ENCODE peak calls at places on chromosomes 5 and 9, in ten cellular contexts. A is stomach, M is AML-193, T is PC-3, G is A172, O is activated T-cell treated with anti-CD3 and anti-CD28 coated beads for 1 hour, L is epithelial cell of prostate, Q is GM23338, R is A673, F is heart left ventricle. U is an unnamed sample.

GRCh38 chr5:59036274-59036961 is 453.5 kb downstream of the RAB3C start:
- DNase-seq in A (no peak), M (peak), T (peak), G (peak), O (peak), L (peak), Q (no peak), R (peak), F (no peak), U (peak)

GRCh38 chr9:109588415-109588814 is 90.3 kb upstream of the PTPN3 start:
- DNase-seq in A (no peak), M (no peak), T (no peak), G (no peak), O (no peak), L (no peak), Q (no peak), R (no peak), F (no peak), U (no peak)

GRCh38 chr5:135600971-135601381 is 22.2 kb upstream of the CXCL14 start:
- DNase-seq in A (no peak), M (no peak), T (no peak), G (no peak), O (no peak), L (no peak), Q (no peak), R (no peak), F (no peak), U (no peak)

GRCh38 chr9:91421987-91422765 is 1.5 kb downstream of the NFIL3 start:
- DNase-seq in A (no peak), M (peak), T (no peak), G (peak), O (no peak), L (no peak), Q (no peak), R (peak), F (peak), U (no peak)

GRCh38 chr5:98905857-98906688 is 22.7 kb downstream of the CHD1 start:
- DNase-seq in A (no peak), M (peak), T (peak), G (peak), O (no peak), L (no peak), Q (peak), R (peak), F (no peak), U (no peak)

GRCh38 chr9:93203713-93204469 is 20.0 kb downstream of the WNK2 start:
- DNase-seq in A (no peak), M (no peak), T (no peak), G (no peak), O (no peak), L (no peak), Q (no peak), R (no peak), F (no peak), U (no peak)

GRCh38 chr5:137461636-137462596 is 37.2 kb downstream of the SPOCK1 start:
- DNase-seq in A (no peak), M (no peak), T (no peak), G (no peak), O (no peak), L (no peak), Q (peak), R (no peak), F (no peak), U (no peak)

GRCh38 chr9:21559402-21560280 is 77.5 kb upstream of the IFNE start:
- DNase-seq in A (peak), M (no peak), T (peak), G (no peak), O (peak), L (no peak), Q (peak), R (no peak), F (peak), U (no peak)

GRCh38 chr5:142960309-142960696 is 190.1 kb downstream of the ARHGAP26 start:
- DNase-seq in A (no peak), M (no peak), T (peak), G (peak), O (no peak), L (no peak), Q (no peak), R (no peak), F (no peak), U (no peak)

GRCh38 chr9:135536166-135536565 is 9.8 kb upstream of the OBP2A start:
- DNase-seq in A (peak), M (no peak), T (no peak), G (peak), O (no peak), L (no peak), Q (no peak), R (no peak), F (no peak), U (peak)

GRCh38 chr5:54764691-54765090 is 220.7 kb downstream of the ESM1 start:
- DNase-seq in A (no peak), M (no peak), T (no peak), G (no peak), O (no peak), L (no peak), Q (no peak), R (no peak), F (no peak), U (no peak)

GRCh38 chr9:91783411-91783810 is 166.6 kb downstream of the ROR2 start:
- DNase-seq in A (no peak), M (no peak), T (no peak), G (no peak), O (no peak), L (no peak), Q (no peak), R (no peak), F (no peak), U (no peak)

GRCh38 chr5:68421667-68422220 is 206.2 kb downstream of the PIK3R1 start:
- DNase-seq in A (no peak), M (no peak), T (no peak), G (no peak), O (no peak), L (no peak), Q (no peak), R (no peak), F (no peak), U (no peak)

GRCh38 chr5:2381070-2381469 is 370.4 kb downstream of the IRX2 start:
- DNase-seq in A (no peak), M (no peak), T (no peak), G (no peak), O (no peak), L (no peak), Q (no peak), R (no peak), F (no peak), U (no peak)

GRCh38 chr5:180519098-180519497 is 24.9 kb downstream of the CNOT6 start:
- DNase-seq in A (no peak), M (peak), T (no peak), G (no peak), O (no peak), L (no peak), Q (no peak), R (no peak), F (no peak), U (no peak)

GRCh38 chr5:88610586-88610985 is 272.4 kb downstream of the MEF2C start:
- DNase-seq in A (no peak), M (no peak), T (peak), G (no peak), O (no peak), L (no peak), Q (no peak), R (no peak), F (no peak), U (no peak)

GRCh38 chr5:122756263-122756911 is 18.5 kb upstream of the SNX2 start:
- DNase-seq in A (no peak), M (peak), T (peak), G (peak), O (no peak), L (no peak), Q (no peak), R (peak), F (no peak), U (no peak)